ENCODE peak calls at places on chromosomes 1 and 21, in nine cellular contexts. V is glomerular endothelial cell; L is pons; Y is central memory CD8-positive, alpha-beta T cell; N is SJSA1; O is HT1080; X is NCI-H1417; Q is lower leg skin; E is GM23338. C is an unnamed sample.

GRCh38 chr21:33543505-33544129 is 779 bp downstream of the SON start:
- DNase-seq in V (no peak), L (peak), Y (no peak), N (no peak), O (peak), X (no peak), Q (peak), E (no peak), C (peak)

GRCh38 chr1:41371630-41372599 is 10.7 kb downstream of the FOXO6 start:
- DNase-seq in V (no peak), L (peak), Y (no peak), N (no peak), O (peak), X (peak), Q (no peak), E (peak), C (peak)

GRCh38 chr1:245322673-245323072 is 167.9 kb downstream of the KIF26B start:
- DNase-seq in V (no peak), L (no peak), Y (no peak), N (no peak), O (peak), X (no peak), Q (no peak), E (no peak), C (no peak)

GRCh38 chr1:22628698-22629444 is 7.6 kb upstream of the C1QA start:
- DNase-seq in V (no peak), L (no peak), Y (no peak), N (no peak), O (no peak), X (no peak), Q (no peak), E (peak), C (no peak)

GRCh38 chr21:14284439-14284838 is 68.5 kb downstream of the RBM11 start:
- DNase-seq in V (no peak), L (no peak), Y (no peak), N (no peak), O (no peak), X (no peak), Q (no peak), E (no peak), C (no peak)

GRCh38 chr1:153028771-153029170 is 2.2 kb upstream of the SPRR1B start:
- DNase-seq in V (no peak), L (peak), Y (no peak), N (no peak), O (no peak), X (no peak), Q (no peak), E (no peak), C (no peak)

GRCh38 chr1:204842892-204843291 is 27.8 kb upstream of the NFASC start:
- DNase-seq in V (no peak), L (peak), Y (no peak), N (no peak), O (peak), X (peak), Q (no peak), E (no peak), C (no peak)

GRCh38 chr1:93991269-93991668 is 82.0 kb upstream of the GCLM start:
- DNase-seq in V (no peak), L (no peak), Y (no peak), N (no peak), O (no peak), X (no peak), Q (no peak), E (no peak), C (no peak)

GRCh38 chr1:165253818-165254254 is 102.7 kb downstream of the LMX1A start:
- DNase-seq in V (no peak), L (no peak), Y (no peak), N (no peak), O (no peak), X (peak), Q (no peak), E (no peak), C (peak)

GRCh38 chr1:94969137-94969536 is 42.2 kb upstream of the CNN3 start:
- DNase-seq in V (no peak), L (no peak), Y (no peak), N (no peak), O (no peak), X (no peak), Q (no peak), E (no peak), C (no peak)

GRCh38 chr1:41629571-41629970 is 145.1 kb upstream of the EDN2 start:
- DNase-seq in V (no peak), L (no peak), Y (no peak), N (peak), O (peak), X (no peak), Q (no peak), E (no peak), C (no peak)

GRCh38 chr21:44930543-44930981 is 9.3 kb upstream of the SLX9 start:
- DNase-seq in V (no peak), L (no peak), Y (peak), N (no peak), O (no peak), X (peak), Q (no peak), E (no peak), C (no peak)

GRCh38 chr1:74065081-74065480 is 132.9 kb downstream of the LRRIQ3 start:
- DNase-seq in V (no peak), L (no peak), Y (no peak), N (no peak), O (peak), X (no peak), Q (no peak), E (no peak), C (no peak)

GRCh38 chr1:32775640-32776337 is 41.4 kb downstream of the YARS1 start:
- DNase-seq in V (no peak), L (no peak), Y (no peak), N (no peak), O (peak), X (peak), Q (no peak), E (no peak), C (no peak)

GRCh38 chr1:31523769-31524168 is 52.5 kb upstream of the TINAGL1 start:
- DNase-seq in V (no peak), L (no peak), Y (no peak), N (no peak), O (no peak), X (no peak), Q (peak), E (no peak), C (no peak)

GRCh38 chr1:16119926-16120325 is 35.9 kb downstream of the EPHA2 start:
- DNase-seq in V (no peak), L (no peak), Y (no peak), N (no peak), O (no peak), X (no peak), Q (no peak), E (no peak), C (no peak)

C was measured in DMS79 treated with DMSO at 0.1 percent for 48 hours.